ENCODE peak calls at places on chromosomes 7 and 10, in six cellular contexts. P is right cardiac atrium, G is mucosa of descending colon, E is astrocyte, H is fibroblast of lung, L is cardiac muscle cell. C is an unnamed sample.

GRCh38 chr7:34073676-34074075 is 168.3 kb downstream of the BMPER start:
- DNase-seq in G (no peak), E (no peak), H (peak; percentile 80), L (no peak), P (no peak), C (peak; percentile 70)

GRCh38 chr7:83456413-83456812 is 192.5 kb downstream of the SEMA3E start:
- DNase-seq in L (no peak), H (no peak), P (no peak), E (no peak), G (no peak), C (no peak)

GRCh38 chr7:44267719-44268413 is 57.5 kb downstream of the CAMK2B start:
- DNase-seq in H (no peak), G (no peak), P (no peak), L (no peak), E (no peak), C (no peak)

GRCh38 chr7:139860090-139860773 is 31.2 kb downstream of the TBXAS1 start:
- DNase-seq in G (no peak), H (no peak), L (no peak), E (no peak), P (peak; percentile 77), C (no peak)

GRCh38 chr10:49076741-49077521 is 38.4 kb downstream of the VSTM4 start:
- DNase-seq in E (peak; percentile 23), L (no peak), G (no peak), H (no peak), P (no peak), C (peak; percentile 11)

GRCh38 chr7:67738958-67739357 is 742.3 kb downstream of the TYW1 start:
- DNase-seq in H (peak; percentile 43), L (no peak), E (no peak), P (no peak), G (no peak), C (no peak)

GRCh38 chr10:92241158-92241500 is 49.7 kb downstream of the CPEB3 start:
- DNase-seq in E (peak; percentile 10), G (peak; percentile 59), H (no peak), L (peak; percentile 67), P (peak; percentile 55), C (no peak)

GRCh38 chr10:92691042-92691590 is 1.4 kb downstream of the HHEX start:
- DNase-seq in H (no peak), G (peak; percentile 12), L (no peak), P (peak; percentile 67), E (no peak), C (peak; percentile 66)

GRCh38 chr10:28089467-28089866 is 90.6 kb upstream of the ODAD2 start:
- DNase-seq in G (no peak), E (peak; percentile 98), L (no peak), P (no peak), H (peak; percentile 80), C (no peak)

GRCh38 chr7:81173766-81174281 is 255.0 kb upstream of the SEMA3C start:
- DNase-seq in H (peak; percentile 86), E (peak; percentile 99), G (no peak), P (no peak), L (no peak), C (no peak)

GRCh38 chr10:74145133-74145532 is 5.5 kb downstream of the AP3M1 start:
- DNase-seq in G (no peak), H (peak; percentile 88), L (no peak), E (peak; percentile 77), P (no peak), C (no peak)

GRCh38 chr7:125926621-125927020 is 997.0 kb upstream of the POT1 start:
- DNase-seq in L (no peak), P (no peak), H (no peak), G (no peak), E (peak; percentile 4), C (no peak)

GRCh38 chr10:4217653-4218052 is 432.6 kb upstream of the KLF6 start:
- DNase-seq in G (peak; percentile 28), H (no peak), L (no peak), E (no peak), P (no peak), C (no peak)

GRCh38 chr7:76423666-76424412 is 911 bp upstream of the ZP3 start:
- DNase-seq in L (peak; percentile 55), G (no peak), H (no peak), P (no peak), E (peak; percentile 32), C (peak; percentile 87)

GRCh38 chr10:10644317-10645111 is 373.2 kb upstream of the CELF2 start:
- DNase-seq in E (peak; percentile 32), L (no peak), P (peak; percentile 70), G (no peak), H (peak; percentile 44), C (no peak)

GRCh38 chr10:79065853-79066252 is 2.9 kb upstream of the ZMIZ1 start:
- DNase-seq in P (peak; percentile 47), H (no peak), L (no peak), G (peak; percentile 22), E (no peak), C (peak; percentile 64)

GRCh38 chr10:46523881-46524470 is 32.5 kb downstream of the GPRIN2 start:
- DNase-seq in E (peak; percentile 91), L (no peak), H (peak; percentile 78), P (peak; percentile 58), G (peak; percentile 46), C (peak; percentile 61)

GRCh38 chr10:132980426-132981172 is 38.2 kb upstream of the CFAP46 start:
- DNase-seq in P (peak; percentile 46), E (no peak), H (no peak), G (no peak), L (no peak), C (peak; percentile 63)

GRCh38 chr10:43623351-43623750 is 17.1 kb downstream of the ZNF485 start:
- DNase-seq in G (no peak), L (no peak), E (no peak), P (no peak), H (peak; percentile 35), C (no peak)

GRCh38 chr7:139481364-139481763 is 2.1 kb downstream of the KLRG2 start:
- DNase-seq in E (no peak), G (no peak), P (no peak), H (no peak), L (no peak), C (no peak)

GRCh38 chr7:148463210-148463609 is 127.4 kb upstream of the C7orf33 start:
- DNase-seq in E (no peak), H (no peak), P (no peak), G (no peak), L (no peak), C (no peak)

GRCh38 chr10:44971419-44971818 is 7.2 kb downstream of the DEPP1 start:
- DNase-seq in L (no peak), E (no peak), P (no peak), G (no peak), H (no peak), C (no peak)

GRCh38 chr10:44970812-44971395 is 7.7 kb downstream of the DEPP1 start:
- DNase-seq in L (no peak), G (no peak), P (no peak), E (no peak), H (no peak), C (no peak)

GRCh38 chr10:44972874-44973306 is 5.7 kb downstream of the DEPP1 start:
- DNase-seq in E (no peak), L (no peak), H (no peak), P (peak; percentile 68), G (no peak), C (no peak)

GRCh38 chr10:44973323-44974081 is 5.1 kb downstream of the DEPP1 start:
- DNase-seq in E (no peak), G (no peak), P (peak; percentile 58), H (no peak), L (no peak), C (no peak)

GRCh38 chr10:44971935-44972792 is 6.4 kb downstream of the DEPP1 start:
- DNase-seq in H (no peak), P (peak; percentile 39), G (no peak), L (no peak), E (no peak), C (no peak)
- H3K4me1 ChIP-seq in H (peaks cover 9% of the 10 kb centered on the region), P (peaks cover 31% of the 10 kb centered on the region), G (peaks cover 15% of the 10 kb centered on the region), L (peaks cover 33% of the 10 kb centered on the region), E (peaks cover 25% of the 10 kb centered on the region), C (peaks cover 36% of the 10 kb centered on the region)

GRCh38 chr10:58757352-58758071 is 244.8 kb downstream of the BICC1 start:
- DNase-seq in H (no peak), P (no peak), E (no peak), G (no peak), L (no peak), C (no peak)

GRCh38 chr10:58753425-58753824 is 240.8 kb downstream of the BICC1 start:
- DNase-seq in G (no peak), L (no peak), E (no peak), P (no peak), H (no peak), C (no peak)

GRCh38 chr10:58756126-58756525 is 243.5 kb downstream of the BICC1 start:
- DNase-seq in P (no peak), H (peak; percentile 45), L (no peak), E (peak; percentile 84), G (no peak), C (no peak)

GRCh38 chr10:58754419-58755180 is 241.9 kb downstream of the BICC1 start:
- DNase-seq in H (no peak), E (no peak), G (no peak), P (no peak), L (no peak), C (no peak)

DNA sequence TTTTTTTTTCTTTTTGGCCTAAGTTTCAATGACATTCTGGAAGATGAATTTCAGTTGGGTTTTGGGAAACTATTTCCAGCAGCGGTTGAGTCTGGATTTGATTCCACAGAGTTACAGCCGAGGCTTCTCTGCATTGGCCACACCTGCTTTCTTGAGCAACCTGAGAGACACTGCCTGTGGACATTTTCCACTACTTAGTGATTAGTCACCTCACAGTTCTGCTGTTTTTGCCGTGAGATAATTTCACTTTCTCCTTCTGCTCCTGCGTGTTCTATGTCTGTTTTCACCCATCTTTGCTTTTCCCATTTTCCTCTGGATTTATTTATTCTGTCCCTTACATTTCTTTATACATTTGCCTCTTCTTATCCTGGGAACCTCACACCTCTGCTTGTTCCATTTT is 243.0 kb downstream of the BICC1 start:
- DNase-seq in L (no peak), H (peak; percentile 33), G (no peak), P (no peak), E (peak; percentile 92), C (no peak)
- H3K4me3 ChIP-seq in L (no peak overlapping the region), H (peak overlapping the region; percentile 32), G (no peak overlapping the region), P (no peak overlapping the region), E (peak overlapping the region; percentile 40), C (peak overlapping the region; percentile 39)

GRCh38 chr10:128059266-128059850 is 66.9 kb downstream of the MKI67 start:
- DNase-seq in G (no peak), L (no peak), H (no peak), P (no peak), E (no peak), C (peak; percentile 68)
- H3K4me1 ChIP-seq in G (peaks cover 4% of the 10 kb centered on the region), L (peaks cover 36% of the 10 kb centered on the region), H (peaks cover 1% of the 10 kb centered on the region), P (peaks cover 6% of the 10 kb centered on the region), E (peaks cover 12% of the 10 kb centered on the region), C (peaks cover under 1% of the 10 kb centered on the region)

DNA sequence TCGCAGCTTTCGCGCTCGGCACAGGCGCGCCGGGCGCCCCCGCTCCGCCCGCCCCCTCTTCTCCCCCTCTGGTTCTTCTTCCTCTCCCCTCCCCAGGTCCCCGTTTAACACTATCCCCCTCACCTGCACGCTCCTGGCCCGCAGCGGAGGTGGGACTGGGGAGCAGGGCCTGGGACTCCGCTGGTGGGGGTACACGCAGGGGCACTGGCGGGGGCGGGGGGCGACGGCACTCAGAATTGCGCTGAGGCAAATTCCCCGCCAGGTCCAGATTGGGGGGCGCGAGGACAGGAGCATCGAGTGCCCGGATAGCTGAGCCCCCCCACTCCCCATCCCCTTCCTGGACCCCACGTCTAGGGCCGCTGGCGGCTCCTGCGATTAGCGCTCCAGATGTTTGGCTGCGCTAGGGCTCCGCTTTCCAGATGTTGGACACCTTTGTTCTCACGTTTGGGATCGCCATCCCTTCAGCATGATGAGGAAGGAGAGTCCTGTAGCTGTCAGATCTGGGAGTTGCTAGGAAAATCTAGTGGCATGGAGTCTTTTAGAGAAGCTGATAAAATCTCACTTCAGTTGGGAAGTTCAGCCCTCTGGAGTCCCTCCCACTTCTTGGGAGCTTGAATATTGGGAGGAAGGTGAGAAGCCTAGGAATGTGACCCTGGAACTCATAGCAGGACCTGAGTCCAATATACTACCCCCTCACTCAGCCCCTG is 31.4 kb upstream of the PAX2 start:
- DNase-seq in P (no peak), L (no peak), E (no peak), G (no peak), H (no peak), C (no peak)
- H3K4me3 ChIP-seq in P (peak overlapping the region; percentile 19), L (peak overlapping the region; percentile 25), E (no peak overlapping the region), G (no peak overlapping the region), H (no peak overlapping the region), C (no peak overlapping the region)

C was measured in kidney.